ENCODE peak calls at places on chromosomes 1 and 21, in five cellular contexts. V is AG09309; N is neural progenitor cell; J is cerebellum; Q is activated CD4-positive, alpha-beta T cell treated with anti-CD3 and anti-CD28 coated beads, Interleukin-2, amount 10 ng/mL, durations not matched to agents 7 days and 5 days. C is an unnamed sample.

GRCh38 chr1:167635233-167635648 is 5.2 kb downstream of the RCSD1 start:
- DNase-seq in N (peak), V (no peak), J (no peak), Q (no peak), C (no peak)

GRCh38 chr1:19828546-19828945 is 13.5 kb upstream of the RNF186 start:
- DNase-seq in Q (no peak), V (no peak), J (no peak), N (no peak), C (no peak)

GRCh38 chr1:24643362-24644346 is 552 bp downstream of the SRRM1 start:
- DNase-seq in J (no peak), V (no peak), N (peak), Q (peak), C (peak)

GRCh38 chr21:44423312-44423821 is 31.9 kb upstream of the LRRC3 start:
- DNase-seq in J (no peak), N (no peak), V (no peak), Q (no peak), C (no peak)

GRCh38 chr1:200130552-200130951 is 103.0 kb downstream of the NR5A2 start:
- DNase-seq in J (no peak), V (no peak), Q (no peak), N (no peak), C (no peak)

GRCh38 chr21:42653492-42654061 is at the start of gene PDE9A:
- DNase-seq in N (peak), V (no peak), Q (peak), J (peak), C (peak)

GRCh38 chr1:23470282-23471070 is 13.5 kb downstream of the ASAP3 start:
- DNase-seq in Q (no peak), V (no peak), J (no peak), N (no peak), C (no peak)

GRCh38 chr1:165376041-165376810 is 19.7 kb upstream of the LMX1A start:
- DNase-seq in V (peak), Q (no peak), N (peak), J (peak), C (no peak)

GRCh38 chr1:32876341-32877210 is 5.9 kb upstream of the FNDC5 start:
- DNase-seq in N (peak), Q (peak), J (no peak), V (no peak), C (peak)

GRCh38 chr21:34935868-34936267 is 113.2 kb downstream of the RUNX1 start:
- DNase-seq in V (no peak), N (no peak), Q (no peak), J (no peak), C (no peak)

GRCh38 chr1:168112673-168113305 is 23.9 kb downstream of the GPR161 start:
- DNase-seq in J (no peak), Q (no peak), N (no peak), V (no peak), C (no peak)

GRCh38 chr1:69589799-69590198 is 22.1 kb downstream of the LRRC7 start:
- DNase-seq in N (no peak), Q (no peak), V (no peak), J (no peak), C (no peak)

GRCh38 chr1:224223819-224224714 is 41.0 kb downstream of the DEGS1 start:
- DNase-seq in J (no peak), Q (no peak), N (no peak), V (peak), C (no peak)

GRCh38 chr1:199403421-199404116 is 623.9 kb upstream of the NR5A2 start:
- DNase-seq in Q (no peak), V (peak), J (peak), N (no peak), C (no peak)

GRCh38 chr1:38746413-38746812 is 113.2 kb downstream of the RRAGC start:
- DNase-seq in Q (no peak), V (no peak), N (no peak), J (no peak), C (no peak)

GRCh38 chr1:4485398-4485797 is 169.0 kb upstream of the AJAP1 start:
- DNase-seq in Q (no peak), V (no peak), J (no peak), N (no peak), C (no peak)

GRCh38 chr1:214808845-214809460 is 206.0 kb downstream of the CENPF start:
- DNase-seq in V (no peak), J (no peak), Q (no peak), N (peak), C (no peak)

GRCh38 chr1:16204634-16205332 is 7.7 kb downstream of the ARHGEF19 start:
- DNase-seq in J (no peak), N (peak), V (no peak), Q (peak), C (no peak)

GRCh38 chr1:84573967-84574842 is at the start of gene CTBS:
- DNase-seq in V (peak), J (peak), Q (peak), N (peak), C (peak)

GRCh38 chr1:20138961-20139550 is at the start of gene PLA2G2F:
- DNase-seq in Q (no peak), V (no peak), N (no peak), J (no peak), C (no peak)

GRCh38 chr1:151290709-151291303 is 8.7 kb downstream of the ZNF687 start:
- DNase-seq in N (no peak), Q (no peak), J (no peak), V (no peak), C (no peak)

C was measured in 8988T.